ENCODE peak calls at places on chromosomes 7 and 10, in seven cellular contexts. L, Z, K, X, I, T and B are unnamed samples.
A peak's percentile ranks its signal among the peaks of the same experiment; 100 is the strongest.

GRCh38 chr7:158663428-158663741 is 41.2 kb downstream of the NCAPG2 start:
- DNase-seq in K (peak; percentile 57), Z (no peak), I (no peak), X (no peak), L (no peak), T (no peak), B (no peak)

GRCh38 chr7:1823376-1824150 is 153.5 kb downstream of the ELFN1 start:
- DNase-seq in Z (no peak), L (no peak), X (no peak), T (no peak), I (no peak), K (no peak), B (no peak)

GRCh38 chr7:92697012-92697411 is 106.8 kb upstream of the FAM133B start:
- DNase-seq in Z (no peak), L (no peak), T (no peak), I (no peak), K (no peak), X (no peak), B (no peak)

GRCh38 chr7:76086070-76086469 is 38.2 kb downstream of the MDH2 start:
- DNase-seq in K (no peak), X (no peak), L (no peak), T (no peak), I (no peak), Z (no peak), B (no peak)

GRCh38 chr7:28986723-28987122 is 28.6 kb upstream of the TRIL start:
- DNase-seq in L (no peak), K (no peak), I (no peak), X (no peak), T (no peak), Z (no peak), B (no peak)

GRCh38 chr7:143003393-143004051 is 23.4 kb downstream of the OR9A2 start:
- DNase-seq in K (peak; percentile 58), L (peak; percentile 36), I (no peak), X (peak; percentile 1), T (peak; percentile 9), Z (peak; percentile 77), B (peak; percentile 64)

GRCh38 chr7:115224923-115225322 is 303.0 kb downstream of the MDFIC start:
- DNase-seq in L (no peak), Z (no peak), T (no peak), K (no peak), I (no peak), X (no peak), B (no peak)

GRCh38 chr7:120856621-120857352 is 1.2 kb downstream of the TSPAN12 start:
- DNase-seq in Z (peak; percentile 45), X (peak; percentile 18), T (peak; percentile 73), L (peak; percentile 29), I (peak; percentile 79), K (peak; percentile 65), B (no peak)

GRCh38 chr7:78679477-78679876 is 774.0 kb downstream of the MAGI2 start:
- DNase-seq in I (no peak), T (no peak), K (no peak), Z (no peak), L (no peak), X (no peak), B (no peak)

GRCh38 chr7:147432068-147432467 is 1158.5 kb upstream of the C7orf33 start:
- DNase-seq in Z (no peak), I (no peak), X (no peak), K (peak; percentile 61), L (no peak), T (no peak), B (no peak)

GRCh38 chr10:3946234-3947229 is 161.5 kb upstream of the KLF6 start:
- DNase-seq in X (no peak), L (no peak), T (no peak), K (no peak), Z (no peak), I (no peak), B (peak; percentile 47)

GRCh38 chr7:39527296-39527695 is 38.9 kb upstream of the YAE1 start:
- DNase-seq in Z (no peak), X (no peak), T (no peak), I (no peak), L (no peak), K (no peak), B (no peak)

GRCh38 chr10:124990671-124991625 is 49.0 kb downstream of the ZRANB1 start:
- DNase-seq in K (no peak), L (no peak), X (no peak), T (no peak), Z (no peak), I (no peak), B (no peak)

GRCh38 chr7:116399808-116400207 is 99.7 kb upstream of the CAV2 start:
- DNase-seq in T (no peak), L (no peak), I (no peak), Z (no peak), X (no peak), K (no peak), B (peak; percentile 14)

GRCh38 chr10:21212912-21213311 is 312.6 kb downstream of the SKIDA1 start:
- DNase-seq in L (no peak), Z (no peak), K (peak; percentile 16), X (no peak), I (no peak), T (no peak), B (no peak)

GRCh38 chr10:21212275-21212674 is 313.2 kb downstream of the SKIDA1 start:
- DNase-seq in X (no peak), I (no peak), T (no peak), L (no peak), K (no peak), Z (no peak), B (no peak)

GRCh38 chr10:21214329-21214728 is 311.2 kb downstream of the SKIDA1 start:
- DNase-seq in Z (no peak), T (no peak), K (no peak), X (no peak), L (no peak), I (no peak), B (no peak)

GRCh38 chr10:21217748-21218367 is 307.6 kb downstream of the SKIDA1 start:
- DNase-seq in Z (no peak), T (no peak), X (no peak), K (no peak), L (no peak), I (no peak), B (no peak)

DNA sequence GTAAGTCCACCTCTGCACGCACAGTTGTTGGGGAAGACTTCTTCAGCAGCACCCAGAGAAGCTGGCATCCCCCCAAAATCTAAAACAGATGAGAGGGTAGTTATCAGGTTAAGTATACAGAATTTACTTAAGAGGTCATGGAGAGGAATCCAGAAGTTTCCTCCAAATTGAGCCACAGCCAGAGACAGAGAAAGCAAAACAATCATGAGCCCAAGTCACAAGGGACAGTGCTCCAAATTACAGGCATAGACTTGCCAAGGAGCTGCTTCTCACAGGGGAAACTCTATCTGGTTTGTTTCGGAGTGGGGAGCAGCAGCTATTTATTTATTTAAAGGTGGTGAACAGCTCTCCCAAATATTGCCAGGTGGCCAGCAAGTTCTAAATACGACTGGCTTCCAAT is 308.4 kb downstream of the SKIDA1 start:
- DNase-seq in Z (no peak), T (no peak), L (no peak), I (no peak), K (no peak), X (no peak), B (no peak)
- TF ChIP-seq JUND in Z (no peak), T (no peak), L (no peak), I (no peak), K (no peak), X (no peak), B (no peak)

DNA sequence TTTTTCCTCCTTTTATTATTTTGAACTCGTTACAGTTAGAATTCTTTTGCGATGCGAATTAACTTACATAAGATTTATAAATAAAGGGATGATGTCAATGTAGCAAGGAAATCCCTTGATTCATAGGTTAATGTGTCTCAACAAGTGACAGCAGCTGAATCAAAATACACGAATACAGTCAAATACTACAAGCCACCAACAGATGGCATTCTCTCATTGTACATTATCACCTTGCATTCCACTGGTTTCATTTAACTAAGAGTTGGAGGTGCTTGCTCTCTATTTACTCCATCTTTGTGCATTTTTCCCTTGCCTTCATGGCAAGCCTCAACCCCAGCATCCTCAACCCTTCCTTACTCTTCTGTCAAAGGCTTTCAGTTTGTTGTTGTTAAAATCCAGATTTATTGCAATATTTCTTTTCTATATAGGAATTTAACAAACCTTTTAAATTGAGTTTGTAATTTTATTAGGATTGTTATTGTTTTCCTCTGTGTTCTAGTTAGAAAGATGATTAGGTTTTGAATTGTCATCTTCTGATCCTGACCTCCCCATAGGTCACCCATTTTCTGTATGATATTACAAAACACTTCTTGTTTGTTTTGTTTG is 78.3 kb downstream of the SLC25A40 start:
- DNase-seq in I (no peak), Z (no peak), K (peak; percentile 47), X (peak; percentile 48), T (peak; percentile 45), L (peak; percentile 35), B (peak; percentile 72)
- TF ChIP-seq JUND in I (no peak), Z (peak; percentile 10), K (no peak), X (no peak), T (no peak), L (no peak), B (no peak)

GRCh38 chr10:43683451-43684197 is 34.9 kb upstream of the ZNF32 start:
- DNase-seq in X (peak; percentile 19), Z (peak; percentile 70), K (peak; percentile 58), I (peak; percentile 72), L (no peak), T (no peak), B (peak; percentile 52)
- TF ChIP-seq JUND in X (no peak), Z (no peak), K (no peak), I (no peak), L (no peak), T (no peak), B (no peak)

DNA sequence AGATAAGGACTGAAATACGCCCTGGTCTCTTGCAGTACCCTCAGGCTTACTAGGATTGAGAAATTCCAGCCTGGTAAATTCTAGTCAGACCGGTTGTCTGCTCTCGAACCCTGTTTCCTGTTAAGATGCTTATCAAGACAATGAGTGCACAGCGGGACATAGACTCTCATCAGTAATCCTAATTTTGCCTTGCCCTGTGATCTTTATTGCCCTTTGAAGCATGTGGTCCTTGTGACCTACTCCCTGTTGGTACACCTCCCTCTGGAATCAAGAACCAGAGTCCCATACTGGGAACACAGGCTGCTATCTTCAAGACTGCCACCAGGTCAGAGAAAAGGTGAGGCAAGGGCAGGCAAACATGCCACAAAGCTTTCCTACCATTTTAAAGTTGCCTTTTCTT is 7.2 kb downstream of the C10orf53 start:
- DNase-seq in Z (no peak), X (no peak), T (no peak), L (no peak), I (no peak), K (no peak), B (no peak)
- TF ChIP-seq JUND in Z (no peak), X (no peak), T (no peak), L (no peak), I (no peak), K (no peak), B (no peak)

GRCh38 chr10:89852872-89853271 is 151.5 kb downstream of the KIF20B start:
- DNase-seq in Z (no peak), I (no peak), K (no peak), T (no peak), L (no peak), X (no peak), B (no peak)
- TF ChIP-seq JUND in Z (no peak), I (no peak), K (no peak), T (no peak), L (no peak), X (no peak), B (no peak)

GRCh38 chr10:44471410-44471809 is 86.5 kb upstream of the CXCL12 start:
- DNase-seq in K (no peak), T (no peak), X (no peak), L (no peak), I (no peak), Z (no peak), B (no peak)
- TF ChIP-seq JUND in K (no peak), T (no peak), X (no peak), L (no peak), I (no peak), Z (no peak), B (no peak)

GRCh38 chr10:82496114-82496513 is 621.1 kb downstream of the NRG3 start:
- DNase-seq in T (no peak), K (no peak), X (no peak), Z (no peak), I (no peak), L (no peak), B (no peak)
- TF ChIP-seq JUND in T (no peak), K (no peak), X (no peak), Z (no peak), I (no peak), L (no peak), B (no peak)